ENCODE peak calls at places on chromosomes 11 and 22, in eight cellular contexts. D is ascending aorta; Y is neural crest cell; X is EH; H is naive thymus-derived CD8-positive, alpha-beta T cell; S is Peyer's patch; Z is NCI-H2081; C is IMR-90. K is an unnamed sample.

GRCh38 chr22:43993072-43993760 is 30.9 kb upstream of the PARVB start:
- DNase-seq in D (no peak), Y (peak; percentile 60), X (peak; percentile 62), H (peak; percentile 75), S (peak; percentile 76), Z (peak; percentile 39), C (peak; percentile 64), K (peak; percentile 52)

GRCh38 chr11:133928628-133929059 is 28.1 kb downstream of the IGSF9B start:
- DNase-seq in D (no peak), Y (no peak), X (peak; percentile 30), H (no peak), S (no peak), Z (peak; percentile 65), C (no peak), K (peak; percentile 37)

GRCh38 chr11:19398772-19399542 is 158.2 kb upstream of the E2F8 start:
- DNase-seq in D (no peak), Y (no peak), X (peak; percentile 95), H (no peak), S (no peak), Z (no peak), C (peak; percentile 94), K (peak; percentile 39)

GRCh38 chr11:90229791-90230190 is 6.9 kb upstream of the CHORDC1 start:
- DNase-seq in D (no peak), Y (no peak), X (peak; percentile 44), H (no peak), S (no peak), Z (no peak), C (peak; percentile 23), K (no peak)

GRCh38 chr11:10026514-10026913 is 267.5 kb downstream of the SBF2 start:
- DNase-seq in D (no peak), Y (no peak), X (peak; percentile 84), H (no peak), S (no peak), Z (no peak), C (peak; percentile 77), K (no peak)

GRCh38 chr22:17570851-17571631 is 7.7 kb downstream of the SLC25A18 start:
- DNase-seq in D (no peak), Y (no peak), X (peak; percentile 92), H (no peak), S (peak; percentile 79), Z (no peak), C (peak; percentile 83), K (peak; percentile 78)

GRCh38 chr11:45743556-45744468 is 61.1 kb upstream of the SLC35C1 start:
- DNase-seq in D (no peak), Y (no peak), X (no peak), H (no peak), S (no peak), Z (no peak), C (no peak), K (no peak)

GRCh38 chr11:69930081-69931059 is 111.2 kb upstream of the FGF3 start:
- DNase-seq in D (peak; percentile 4), Y (no peak), X (no peak), H (peak; percentile 58), S (no peak), Z (no peak), C (no peak), K (no peak)

GRCh38 chr22:41992496-41992895 is 6.1 kb upstream of the WBP2NL start:
- DNase-seq in D (no peak), Y (no peak), X (no peak), H (no peak), S (peak; percentile 28), Z (no peak), C (no peak), K (no peak)

GRCh38 chr22:35409783-35410662 is 10.1 kb downstream of the MCM5 start:
- DNase-seq in D (peak; percentile 19), Y (no peak), X (no peak), H (peak; percentile 71), S (peak; percentile 88), Z (no peak), C (no peak), K (no peak)

GRCh38 chr11:12226093-12226492 is 115.7 kb downstream of the MICAL2 start:
- DNase-seq in D (no peak), Y (no peak), X (no peak), H (no peak), S (no peak), Z (no peak), C (no peak), K (no peak)

GRCh38 chr22:45678961-45679912 is 7.6 kb downstream of the ATXN10 start:
- DNase-seq in D (no peak), Y (no peak), X (peak; percentile 79), H (no peak), S (no peak), Z (no peak), C (peak; percentile 91), K (peak; percentile 78)

GRCh38 chr11:100354736-100355135 is 332.4 kb upstream of the ARHGAP42 start:
- DNase-seq in D (no peak), Y (no peak), X (no peak), H (no peak), S (no peak), Z (no peak), C (no peak), K (no peak)

GRCh38 chr11:130103296-130103814 is 33.7 kb downstream of the APLP2 start:
- DNase-seq in D (no peak), Y (no peak), X (peak; percentile 99), H (no peak), S (no peak), Z (no peak), C (peak; percentile 96), K (peak; percentile 74)

GRCh38 chr22:24503137-24503850 is 8.2 kb downstream of the UPB1 start:
- DNase-seq in D (no peak), Y (peak; percentile 43), X (peak; percentile 77), H (peak; percentile 80), S (peak; percentile 88), Z (peak; percentile 14), C (peak; percentile 63), K (peak; percentile 60)

GRCh38 chr11:3123316-3123715 is 41.8 kb downstream of the OSBPL5 start:
- DNase-seq in D (no peak), Y (no peak), X (no peak), H (no peak), S (no peak), Z (no peak), C (no peak), K (no peak)

GRCh38 chr11:1642288-1643145 is 12.9 kb downstream of the KRTAP5-5 start:
- DNase-seq in D (no peak), Y (no peak), X (no peak), H (no peak), S (no peak), Z (no peak), C (no peak), K (no peak)

GRCh38 chr11:67530282-67530592 is 7.0 kb upstream of the CABP2 start:
- DNase-seq in D (no peak), Y (no peak), X (no peak), H (no peak), S (no peak), Z (no peak), C (no peak), K (peak; percentile 51)

GRCh38 chr22:44850946-44851345 is 98.6 kb downstream of the ARHGAP8 start:
- DNase-seq in D (no peak), Y (no peak), X (peak; percentile 7), H (no peak), S (no peak), Z (no peak), C (no peak), K (no peak)

GRCh38 chr11:121536116-121536515 is 83.3 kb upstream of the SORL1-AS1 start:
- DNase-seq in D (no peak), Y (no peak), X (no peak), H (no peak), S (no peak), Z (no peak), C (no peak), K (no peak)

GRCh38 chr11:10499452-10500262 is 41.3 kb downstream of the RNF141 start:
- DNase-seq in D (no peak), Y (no peak), X (no peak), H (no peak), S (peak; percentile 38), Z (no peak), C (no peak), K (no peak)

GRCh38 chr22:40156001-40156516 is 21.7 kb upstream of the TNRC6B start:
- DNase-seq in D (no peak), Y (no peak), X (peak; percentile 52), H (no peak), S (peak; percentile 67), Z (peak; percentile 64), C (peak; percentile 85), K (peak; percentile 62)

GRCh38 chr22:37012262-37012904 is 6.9 kb downstream of the TST start:
- DNase-seq in D (no peak), Y (no peak), X (no peak), H (no peak), S (peak; percentile 83), Z (no peak), C (no peak), K (no peak)

GRCh38 chr22:24968066-24968561 is 15.6 kb downstream of the KIAA1671 start:
- DNase-seq in D (no peak), Y (no peak), X (no peak), H (no peak), S (no peak), Z (no peak), C (no peak), K (peak; percentile 53)

GRCh38 chr11:119169272-119169719 is 771 bp downstream of the NLRX1 start:
- DNase-seq in D (peak; percentile 58), Y (no peak), X (peak; percentile 65), H (no peak), S (no peak), Z (no peak), C (no peak), K (peak; percentile 51)

GRCh38 chr11:123193742-123194141 is 1.3 kb downstream of the CLMP start:
- DNase-seq in D (no peak), Y (no peak), X (peak; percentile 42), H (no peak), S (no peak), Z (no peak), C (no peak), K (no peak)

GRCh38 chr22:26748845-26749244 is 91.5 kb downstream of the MIAT start:
- DNase-seq in D (no peak), Y (no peak), X (no peak), H (no peak), S (no peak), Z (no peak), C (no peak), K (no peak)

GRCh38 chr11:106608677-106609076 is 409.6 kb downstream of the GUCY1A2 start:
- DNase-seq in D (no peak), Y (no peak), X (peak; percentile 4), H (no peak), S (no peak), Z (no peak), C (peak; percentile 69), K (peak; percentile 51)

GRCh38 chr11:78399136-78399535 is 18.5 kb downstream of the GAB2 start:
- DNase-seq in D (no peak), Y (no peak), X (no peak), H (no peak), S (no peak), Z (no peak), C (no peak), K (no peak)